ENCODE peak calls at places on chromosomes 7 and 10, in five cellular contexts. E, J, P, I and L are unnamed samples.

GRCh38 chr7:131166066-131166465 is 161.6 kb upstream of the MKLN1 start:
- DNase-seq in E (peak), J (no peak), P (no peak), I (no peak), L (no peak)

GRCh38 chr7:141462958-141463357 is 88.3 kb upstream of the AGK start:
- DNase-seq in E (peak), J (no peak), P (no peak), I (no peak), L (no peak)

GRCh38 chr7:145082366-145083240 is 246.8 kb upstream of the TPK1 start:
- DNase-seq in E (no peak), J (no peak), P (no peak), I (no peak), L (no peak)

GRCh38 chr7:158422551-158423189 is 165.0 kb downstream of the PTPRN2 start:
- DNase-seq in E (no peak), J (no peak), P (no peak), I (no peak), L (no peak)

GRCh38 chr10:31864834-31865518 is 63.7 kb downstream of the ARHGAP12 start:
- DNase-seq in E (peak), J (no peak), P (no peak), I (no peak), L (no peak)

GRCh38 chr7:117780832-117781231 is 92.4 kb downstream of the CTTNBP2 start:
- DNase-seq in E (peak), J (no peak), P (no peak), I (no peak), L (no peak)

GRCh38 chr7:2474224-2474623 is 2.0 kb downstream of the GRIFIN start:
- DNase-seq in E (no peak), J (no peak), P (no peak), I (no peak), L (no peak)

GRCh38 chr10:15351099-15351820 is 19.8 kb downstream of the FAM171A1 start:
- DNase-seq in E (no peak), J (no peak), P (no peak), I (no peak), L (no peak)

DNA sequence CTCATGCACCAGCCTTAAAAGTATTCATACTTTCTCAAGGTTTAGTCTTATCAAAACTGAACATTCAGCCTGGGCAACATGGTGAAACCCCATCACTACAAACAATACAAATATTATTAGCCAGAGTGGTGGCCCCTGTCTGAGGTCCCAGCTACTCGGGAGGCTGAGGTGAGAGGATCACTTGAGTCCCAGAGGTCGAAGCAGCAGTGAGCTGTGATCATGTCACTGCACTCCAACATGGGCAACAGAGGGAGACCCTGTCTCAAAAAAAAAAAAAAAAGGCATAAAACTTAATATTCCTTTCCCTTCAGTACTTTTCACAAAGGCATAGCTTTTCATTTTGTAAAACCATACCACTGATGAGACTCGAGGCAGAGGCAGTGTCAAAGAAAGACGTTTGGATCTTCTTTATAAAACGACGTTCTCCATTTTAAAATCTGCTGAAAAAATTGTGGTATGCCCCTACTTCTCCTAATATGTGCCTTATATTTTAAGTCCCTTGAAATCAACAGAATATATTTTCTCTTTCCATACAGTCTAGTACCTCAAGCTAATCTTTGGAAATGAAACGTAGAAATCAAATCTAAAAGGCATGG is 1.9 kb downstream of the NSUN6 start:
- DNase-seq in E (no peak), J (no peak), P (no peak), I (no peak), L (no peak)
- TF ChIP-seq CTCF in E (no peak), J (no peak), P (no peak), I (no peak), L (no peak)

GRCh38 chr10:94310369-94310768 is 52.4 kb downstream of the NOC3L start:
- DNase-seq in E (no peak), J (no peak), P (no peak), I (no peak), L (no peak)

GRCh38 chr10:94315975-94316464 is 46.7 kb downstream of the NOC3L start:
- DNase-seq in E (peak), J (peak), P (no peak), I (peak), L (no peak)

GRCh38 chr10:94320285-94320914 is 42.3 kb downstream of the NOC3L start:
- DNase-seq in E (peak), J (no peak), P (no peak), I (no peak), L (peak)

DNA sequence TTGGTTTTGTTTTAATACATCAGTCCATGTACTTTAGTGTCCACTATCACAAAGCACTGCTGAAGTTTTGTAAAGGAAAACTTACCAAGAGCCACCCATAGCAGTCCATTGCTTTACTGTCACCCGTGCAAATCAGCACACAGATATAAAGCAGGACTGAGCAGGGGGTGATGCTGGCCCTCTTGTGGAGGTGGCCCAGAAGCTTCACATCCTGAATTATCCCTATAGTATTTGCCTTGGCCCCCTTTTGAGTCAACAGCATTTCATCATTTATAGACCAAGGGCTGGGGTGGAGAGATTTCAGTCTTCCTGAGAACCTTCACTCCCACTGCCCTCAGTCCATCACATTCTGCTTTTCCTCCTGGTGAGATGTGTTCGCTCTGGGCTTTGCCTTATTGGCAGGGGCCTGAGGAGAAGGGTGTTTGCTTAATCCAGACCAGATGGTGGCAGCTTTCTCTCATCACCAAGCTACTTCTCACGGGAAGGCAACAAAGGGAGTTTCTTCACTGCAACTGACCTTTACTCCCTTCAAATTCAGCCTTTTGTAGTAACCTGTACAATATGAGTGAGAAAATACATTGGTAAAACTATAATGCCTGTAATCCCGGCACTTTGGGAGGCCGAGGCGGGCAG is 47.7 kb downstream of the NOC3L start:
- DNase-seq in E (peak), J (no peak), P (no peak), I (peak), L (no peak)
- TF ChIP-seq CTCF in E (no peak), J (peak), P (no peak), I (no peak), L (no peak)

DNA sequence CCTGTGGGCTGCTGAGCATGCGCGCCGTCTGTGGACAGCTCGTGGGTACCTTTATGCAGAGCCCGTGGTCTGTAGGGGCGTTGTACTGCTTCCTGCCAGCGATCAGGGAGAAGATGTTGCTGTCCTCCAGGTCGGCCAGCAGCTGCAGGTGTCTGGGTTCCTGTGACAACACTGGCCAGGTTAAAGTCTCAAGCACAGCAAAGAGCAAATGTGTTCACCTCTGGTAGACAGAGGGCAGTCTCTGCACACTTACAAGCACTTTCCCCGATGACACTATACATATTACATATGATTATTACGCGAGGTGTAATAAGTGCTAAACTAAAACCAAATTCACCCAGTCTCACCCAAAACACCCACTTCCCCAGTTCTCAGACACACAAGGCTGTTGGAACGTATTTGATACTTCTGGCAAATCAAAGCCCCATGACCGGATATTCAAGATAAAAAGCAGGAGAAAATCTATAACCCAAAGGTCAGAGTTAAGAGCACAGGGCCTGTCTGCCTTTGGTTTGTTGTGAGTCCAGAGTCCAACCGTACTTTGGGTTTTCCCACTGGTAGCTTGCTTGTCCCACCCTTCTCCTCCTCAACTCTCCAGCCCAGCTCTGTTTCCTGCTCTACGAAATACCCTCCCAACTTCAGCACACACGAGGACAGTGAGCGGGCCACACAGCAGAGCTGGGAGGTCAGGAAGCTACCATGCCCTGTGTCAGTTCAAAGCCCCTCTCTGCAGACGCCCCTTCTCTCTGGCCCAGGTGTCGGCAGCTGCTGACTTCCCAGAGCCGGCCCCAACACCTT is 49.7 kb upstream of the DDC start:
- DNase-seq in E (no peak), J (no peak), P (no peak), I (no peak), L (no peak)
- TF ChIP-seq CTCF in E (peak), J (no peak), P (no peak), I (peak), L (peak)

GRCh38 chr10:43024942-43025700 is 51.7 kb upstream of the RET start:
- DNase-seq in E (no peak), J (no peak), P (no peak), I (no peak), L (no peak)
- TF ChIP-seq CTCF in E (no peak), J (no peak), P (no peak), I (no peak), L (no peak)

DNA sequence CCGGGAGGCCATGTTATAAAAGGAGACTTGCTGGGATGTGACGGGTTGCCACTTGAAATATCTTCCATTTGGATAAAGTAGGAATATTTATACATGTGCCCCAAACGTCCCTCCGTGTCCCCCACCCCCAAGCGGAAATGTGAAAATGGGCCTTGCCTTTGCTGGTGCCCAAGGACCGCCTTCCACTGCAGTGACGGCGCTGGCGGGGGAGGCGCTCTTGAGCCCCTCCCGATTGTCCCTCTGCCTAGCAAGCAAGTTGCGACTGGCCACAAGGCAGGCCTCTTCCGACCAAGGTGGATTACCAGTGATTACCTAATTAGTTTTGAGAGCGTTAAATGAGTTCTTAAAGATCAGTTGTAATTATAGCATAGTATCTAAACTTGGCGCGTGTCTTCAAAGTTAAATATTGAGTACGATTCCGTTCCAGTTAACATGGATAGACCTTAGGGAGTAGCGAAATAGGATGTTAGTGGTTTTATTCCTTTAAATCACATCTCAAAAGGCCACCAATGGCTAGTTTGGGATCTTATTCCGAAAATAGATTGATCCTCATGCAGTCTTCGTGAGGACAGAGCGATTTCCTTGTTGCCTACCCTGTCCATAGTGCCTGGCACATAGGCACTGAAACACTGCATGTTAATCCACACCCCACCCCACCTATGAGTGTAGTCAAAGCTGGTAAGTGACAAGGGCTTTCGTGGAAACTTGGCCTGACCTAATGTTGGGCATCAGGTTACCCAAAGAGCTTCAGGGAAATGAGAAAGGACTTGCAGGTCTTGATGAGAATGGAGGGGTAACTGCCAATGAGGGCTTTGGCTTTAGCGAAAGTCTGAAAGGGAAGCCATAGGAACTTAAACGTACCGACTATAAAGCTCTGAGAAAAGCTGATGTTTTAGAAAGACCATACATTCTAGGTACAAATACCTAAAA is 1.1 kb downstream of the PPIA start:
- DNase-seq in E (peak), J (peak), P (no peak), I (peak), L (peak)
- TF ChIP-seq CTCF in E (peak), J (peak), P (peak), I (peak), L (peak)

DNA sequence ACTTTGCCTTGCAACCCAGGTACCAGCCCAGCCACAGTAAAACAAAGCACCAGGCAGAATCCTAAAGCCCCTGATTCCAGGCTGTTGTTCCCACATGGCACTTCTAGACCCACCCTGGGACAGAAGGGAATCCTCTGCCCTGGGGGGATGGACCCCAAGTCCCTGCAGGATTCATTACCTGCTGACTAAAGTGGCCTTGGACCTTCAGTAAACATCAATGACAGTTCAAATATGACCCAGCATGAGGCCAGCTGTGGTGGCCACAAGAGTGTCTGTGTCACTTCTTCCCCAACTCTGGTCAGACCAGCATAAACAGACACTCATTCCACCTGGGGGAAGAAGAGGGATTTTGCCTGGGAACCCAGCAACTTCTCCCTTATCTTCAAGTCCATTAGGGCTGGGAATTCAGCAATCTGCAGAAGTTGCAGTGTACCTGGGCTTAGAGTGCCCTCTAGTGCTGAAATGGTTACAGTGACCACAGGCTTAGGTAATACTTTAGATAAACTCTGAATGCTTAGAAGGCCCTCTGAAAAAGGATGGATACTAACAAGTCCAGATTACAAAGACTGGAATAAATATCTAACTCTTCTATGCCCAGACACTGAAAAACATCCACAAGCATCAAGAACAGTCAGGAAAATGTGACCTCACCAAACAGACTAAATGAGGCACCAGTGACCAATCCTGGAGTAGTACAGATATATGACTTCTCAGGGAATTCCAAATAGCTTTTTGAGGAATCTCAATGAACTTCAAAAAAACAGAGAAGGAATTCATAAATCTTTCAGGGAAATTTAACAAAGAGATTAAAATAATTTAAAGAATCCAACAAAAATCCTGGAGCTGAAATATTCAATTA is 108.5 kb upstream of the TMEM168 start:
- DNase-seq in E (peak), J (peak), P (no peak), I (peak), L (no peak)
- TF ChIP-seq CTCF in E (peak), J (peak), P (peak), I (peak), L (peak)

GRCh38 chr10:18332048-18332447 is 191.8 kb downstream of the CACNB2 start:
- DNase-seq in E (no peak), J (no peak), P (no peak), I (no peak), L (no peak)
- TF ChIP-seq CTCF in E (no peak), J (no peak), P (no peak), I (no peak), L (no peak)

DNA sequence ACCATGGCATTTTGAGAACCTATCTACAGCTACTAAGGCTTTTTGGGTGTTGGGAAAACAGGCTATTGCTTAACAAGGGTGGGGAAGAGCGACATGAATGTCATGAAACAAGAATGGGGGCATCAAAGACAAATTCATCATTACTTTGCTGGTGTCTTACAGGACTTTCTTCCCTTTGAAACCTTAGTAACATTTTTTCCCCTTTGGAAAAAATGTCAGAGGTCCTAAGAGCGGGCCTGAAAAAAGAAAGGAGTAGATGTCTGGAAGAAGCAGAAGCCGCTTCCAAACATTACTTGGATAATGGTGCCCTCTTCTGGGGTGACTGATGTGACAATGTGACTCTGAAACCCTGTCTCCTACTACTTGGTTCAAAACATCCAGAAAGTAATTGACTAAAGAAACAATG is 3.8 kb upstream of the DDX50 start:
- DNase-seq in E (peak), J (peak), P (no peak), I (peak), L (no peak)
- TF ChIP-seq CTCF in E (peak), J (peak), P (no peak), I (peak), L (no peak)

GRCh38 chr10:89419548-89419947 is 5.2 kb downstream of the IFIT5 start:
- DNase-seq in E (peak), J (no peak), P (no peak), I (no peak), L (no peak)
- TF ChIP-seq CTCF in E (peak), J (peak), P (no peak), I (peak), L (peak)